ENCODE peak calls at places on chromosome 22, in six cellular contexts. One of them, this sample, is unnamed.

GRCh38 chr22:42608481-42609361 is 6.0 kb downstream of the POLDIP3 start:
- DNase-seq in GM12878: no peak
- DNase-seq in K562: no peak
- DNase-seq in SK-N-SH: no peak
- DNase-seq in H1: no peak
- DNase-seq in HepG2: no peak
- DNase-seq in this sample: no peak

GRCh38 chr22:24240381-24240780 is 4.5 kb downstream of the GGT5 start:
- DNase-seq in SK-N-SH: no peak
- DNase-seq in HepG2: no peak
- DNase-seq in H1: no peak
- DNase-seq in GM12878: no peak
- DNase-seq in K562: no peak
- DNase-seq in this sample: no peak

GRCh38 chr22:25451480-25452114 is 112.9 kb upstream of the GRK3 start:
- DNase-seq in GM12878: no peak
- DNase-seq in K562: no peak
- DNase-seq in H1: no peak
- DNase-seq in SK-N-SH: no peak
- DNase-seq in HepG2: no peak
- DNase-seq in this sample: no peak

GRCh38 chr22:28917747-28918543 is 34.6 kb downstream of the ZNRF3 start:
- DNase-seq in GM12878: no peak
- DNase-seq in HepG2: peak
- DNase-seq in K562: no peak
- DNase-seq in H1: no peak
- DNase-seq in SK-N-SH: peak
- DNase-seq in this sample: no peak

GRCh38 chr22:20219667-20220628 is 48.2 kb downstream of the RTN4R start:
- DNase-seq in H1: no peak
- DNase-seq in SK-N-SH: no peak
- DNase-seq in K562: peak
- DNase-seq in HepG2: no peak
- DNase-seq in GM12878: no peak
- DNase-seq in this sample: no peak

GRCh38 chr22:39223091-39223710 is 21.6 kb downstream of the PDGFB start:
- DNase-seq in H1: no peak
- DNase-seq in HepG2: no peak
- DNase-seq in GM12878: no peak
- DNase-seq in K562: no peak
- DNase-seq in SK-N-SH: no peak
- DNase-seq in this sample: peak

GRCh38 chr22:48600171-48600570 is 1227.5 kb downstream of the BRD1 start:
- DNase-seq in SK-N-SH: no peak
- DNase-seq in GM12878: no peak
- DNase-seq in K562: no peak
- DNase-seq in H1: no peak
- DNase-seq in HepG2: no peak
- DNase-seq in this sample: no peak

GRCh38 chr22:48897638-48897954 is 930.1 kb downstream of the BRD1 start:
- DNase-seq in HepG2: no peak
- DNase-seq in H1: no peak
- DNase-seq in GM12878: no peak
- DNase-seq in SK-N-SH: no peak
- DNase-seq in K562: no peak
- DNase-seq in this sample: no peak

GRCh38 chr22:49369726-49370717 is 457.7 kb downstream of the BRD1 start:
- DNase-seq in GM12878: no peak
- DNase-seq in SK-N-SH: no peak
- DNase-seq in K562: no peak
- DNase-seq in HepG2: no peak
- DNase-seq in H1: no peak
- DNase-seq in this sample: no peak

GRCh38 chr22:47100646-47101045 is 338.2 kb downstream of the TBC1D22A start:
- DNase-seq in HepG2: no peak
- DNase-seq in K562: no peak
- DNase-seq in H1: no peak
- DNase-seq in SK-N-SH: no peak
- DNase-seq in GM12878: no peak
- DNase-seq in this sample: no peak

GRCh38 chr22:42001706-42002105 is 3.1 kb downstream of the WBP2NL start:
- DNase-seq in GM12878: no peak
- DNase-seq in SK-N-SH: no peak
- DNase-seq in K562: no peak
- DNase-seq in H1: no peak
- DNase-seq in HepG2: no peak
- DNase-seq in this sample: no peak

GRCh38 chr22:32564170-32565001 is 89.8 kb downstream of the FBXO7 start:
- DNase-seq in K562: no peak
- DNase-seq in HepG2: no peak
- DNase-seq in H1: no peak
- DNase-seq in SK-N-SH: no peak
- DNase-seq in GM12878: no peak
- DNase-seq in this sample: no peak

GRCh38 chr22:32794449-32795213 is 6.9 kb upstream of the TIMP3 start:
- DNase-seq in SK-N-SH: no peak
- DNase-seq in K562: peak
- DNase-seq in HepG2: peak
- DNase-seq in GM12878: no peak
- DNase-seq in H1: no peak
- DNase-seq in this sample: no peak

GRCh38 chr22:30117256-30117655 is 37.0 kb downstream of the HORMAD2 start:
- DNase-seq in GM12878: no peak
- DNase-seq in HepG2: no peak
- DNase-seq in H1: no peak
- DNase-seq in SK-N-SH: no peak
- DNase-seq in K562: no peak
- DNase-seq in this sample: no peak

GRCh38 chr22:30116362-30117117 is 36.3 kb downstream of the HORMAD2 start:
- DNase-seq in HepG2: peak
- DNase-seq in K562: no peak
- DNase-seq in SK-N-SH: no peak
- DNase-seq in H1: no peak
- DNase-seq in GM12878: no peak
- DNase-seq in this sample: peak

GRCh38 chr22:30113494-30113893 is 33.2 kb downstream of the HORMAD2 start:
- DNase-seq in H1: no peak
- DNase-seq in HepG2: no peak
- DNase-seq in SK-N-SH: no peak
- DNase-seq in K562: no peak
- DNase-seq in GM12878: no peak
- DNase-seq in this sample: no peak

GRCh38 chr22:30115705-30116104 is 35.4 kb downstream of the HORMAD2 start:
- DNase-seq in GM12878: no peak
- DNase-seq in H1: no peak
- DNase-seq in HepG2: no peak
- DNase-seq in SK-N-SH: no peak
- DNase-seq in K562: no peak
- DNase-seq in this sample: no peak

DNA sequence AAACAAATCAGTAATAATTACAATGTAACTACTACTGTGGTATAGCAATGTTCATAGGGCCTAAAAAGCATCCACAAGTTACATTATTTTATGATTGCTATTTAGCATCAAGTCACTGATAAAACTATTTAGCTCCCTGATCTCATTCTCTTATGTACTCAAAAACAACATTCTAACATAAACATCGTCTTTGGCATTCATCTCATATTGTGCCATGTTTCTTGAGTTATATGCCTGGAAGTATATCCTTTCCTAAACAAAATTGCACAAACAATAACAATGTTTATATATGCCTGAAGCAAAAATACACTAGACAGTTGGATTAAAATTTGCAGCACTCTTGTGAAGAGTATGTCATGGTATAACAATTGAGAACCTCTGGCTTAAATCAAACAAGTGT is 34.1 kb downstream of the HORMAD2 start:
- DNase-seq in H1: no peak
- DNase-seq in GM12878: no peak
- DNase-seq in K562: no peak
- DNase-seq in SK-N-SH: no peak
- DNase-seq in HepG2: no peak
- DNase-seq in this sample: no peak
- TF ChIP-seq CTCF in H1: no peak
- TF ChIP-seq CTCF in GM12878: no peak
- TF ChIP-seq CTCF in K562: no peak
- TF ChIP-seq CTCF in SK-N-SH: no peak
- TF ChIP-seq CTCF in HepG2: no peak
- TF ChIP-seq CTCF in this sample: no peak

GRCh38 chr22:43723816-43724215 is 88.3 kb downstream of the EFCAB6 start:
- DNase-seq in K562: no peak
- DNase-seq in HepG2: no peak
- DNase-seq in H1: no peak
- DNase-seq in GM12878: no peak
- DNase-seq in SK-N-SH: no peak
- DNase-seq in this sample: no peak

GRCh38 chr22:43720718-43721117 is 91.4 kb downstream of the EFCAB6 start:
- DNase-seq in HepG2: no peak
- DNase-seq in K562: no peak
- DNase-seq in GM12878: no peak
- DNase-seq in SK-N-SH: no peak
- DNase-seq in H1: no peak
- DNase-seq in this sample: no peak

GRCh38 chr22:43726964-43727543 is 85.1 kb downstream of the EFCAB6 start:
- DNase-seq in SK-N-SH: no peak
- DNase-seq in K562: no peak
- DNase-seq in GM12878: no peak
- DNase-seq in H1: no peak
- DNase-seq in HepG2: no peak
- DNase-seq in this sample: no peak

GRCh38 chr22:43722444-43722843 is 89.7 kb downstream of the EFCAB6 start:
- DNase-seq in SK-N-SH: no peak
- DNase-seq in HepG2: no peak
- DNase-seq in GM12878: no peak
- DNase-seq in K562: no peak
- DNase-seq in H1: no peak
- DNase-seq in this sample: no peak

DNA sequence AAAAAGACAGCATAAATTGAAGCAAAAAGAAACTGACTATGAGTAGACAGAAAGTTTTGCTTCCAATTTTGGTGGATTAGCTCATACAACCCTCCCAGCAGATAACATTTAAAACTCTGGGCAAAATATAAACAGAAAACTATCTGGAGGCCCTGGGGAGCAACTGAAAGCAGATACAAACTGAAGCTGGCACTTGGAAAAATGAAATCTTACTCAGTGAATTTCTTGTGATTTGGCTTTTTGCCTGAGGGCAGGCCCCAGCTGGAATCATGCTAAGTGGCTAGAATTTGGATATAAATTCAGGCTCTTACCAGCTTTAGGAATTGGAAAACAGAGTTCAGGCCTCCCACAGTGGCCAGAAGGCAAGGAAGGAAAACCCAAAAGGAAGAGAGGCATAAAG is 85.8 kb downstream of the EFCAB6 start:
- DNase-seq in SK-N-SH: no peak
- DNase-seq in K562: no peak
- DNase-seq in GM12878: no peak
- DNase-seq in H1: no peak
- DNase-seq in HepG2: no peak
- DNase-seq in this sample: no peak
- TF ChIP-seq GABPA in SK-N-SH: no peak
- TF ChIP-seq GABPA in K562: no peak
- TF ChIP-seq GABPA in GM12878: no peak
- TF ChIP-seq GABPA in H1: no peak
- TF ChIP-seq GABPA in HepG2: no peak
- TF ChIP-seq GABPA in this sample: no peak

DNA sequence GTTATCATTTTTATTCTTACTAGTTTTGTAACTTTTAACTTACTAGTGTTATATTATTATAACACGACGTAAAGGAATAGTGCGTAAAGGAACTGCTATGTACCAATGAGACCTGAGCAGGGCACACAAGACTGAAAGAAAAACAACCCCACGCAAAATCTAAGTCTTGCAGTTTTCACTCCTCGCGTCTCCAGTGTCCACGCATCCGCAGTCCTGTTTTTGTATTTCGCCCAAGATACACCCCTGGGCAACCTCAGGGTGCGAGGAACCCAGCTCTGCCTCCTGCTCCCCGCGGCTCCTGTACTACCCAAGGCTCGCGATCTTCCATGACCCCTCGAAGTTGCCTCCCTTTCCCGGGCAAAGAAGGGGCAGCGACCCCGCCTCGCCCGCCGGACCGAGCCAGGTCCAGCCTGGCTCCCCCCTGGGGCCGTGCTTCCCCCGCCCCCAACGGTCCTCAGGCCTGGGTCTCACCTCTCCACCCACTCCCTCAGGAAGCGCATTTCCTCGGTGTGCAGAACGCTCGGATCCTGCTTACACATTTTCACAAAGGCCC is 403 bp downstream of the ST13 start:
- DNase-seq in HepG2: no peak
- DNase-seq in SK-N-SH: peak
- DNase-seq in H1: no peak
- DNase-seq in GM12878: no peak
- DNase-seq in K562: peak
- DNase-seq in this sample: peak
- TF ChIP-seq POLR2AphosphoS5 in HepG2: no peak
- TF ChIP-seq POLR2AphosphoS5 in SK-N-SH: no peak
- TF ChIP-seq POLR2AphosphoS5 in H1: no peak
- TF ChIP-seq POLR2AphosphoS5 in GM12878: no peak
- TF ChIP-seq POLR2AphosphoS5 in K562: no peak
- TF ChIP-seq POLR2AphosphoS5 in this sample: no peak

GRCh38 chr22:45069925-45070324 is 60.1 kb upstream of the PHF21B start:
- DNase-seq in HepG2: no peak
- DNase-seq in GM12878: no peak
- DNase-seq in H1: no peak
- DNase-seq in SK-N-SH: no peak
- DNase-seq in K562: no peak
- DNase-seq in this sample: no peak

GRCh38 chr22:45071618-45072017 is 61.8 kb upstream of the PHF21B start:
- DNase-seq in HepG2: no peak
- DNase-seq in GM12878: no peak
- DNase-seq in K562: no peak
- DNase-seq in SK-N-SH: no peak
- DNase-seq in H1: no peak
- DNase-seq in this sample: no peak

GRCh38 chr22:45067731-45068130 is 57.9 kb upstream of the PHF21B start:
- DNase-seq in H1: no peak
- DNase-seq in GM12878: no peak
- DNase-seq in K562: no peak
- DNase-seq in SK-N-SH: no peak
- DNase-seq in HepG2: no peak
- DNase-seq in this sample: no peak

GRCh38 chr22:45073064-45073463 is 63.3 kb upstream of the PHF21B start:
- DNase-seq in K562: no peak
- DNase-seq in H1: no peak
- DNase-seq in SK-N-SH: peak
- DNase-seq in HepG2: no peak
- DNase-seq in GM12878: no peak
- DNase-seq in this sample: no peak

DNA sequence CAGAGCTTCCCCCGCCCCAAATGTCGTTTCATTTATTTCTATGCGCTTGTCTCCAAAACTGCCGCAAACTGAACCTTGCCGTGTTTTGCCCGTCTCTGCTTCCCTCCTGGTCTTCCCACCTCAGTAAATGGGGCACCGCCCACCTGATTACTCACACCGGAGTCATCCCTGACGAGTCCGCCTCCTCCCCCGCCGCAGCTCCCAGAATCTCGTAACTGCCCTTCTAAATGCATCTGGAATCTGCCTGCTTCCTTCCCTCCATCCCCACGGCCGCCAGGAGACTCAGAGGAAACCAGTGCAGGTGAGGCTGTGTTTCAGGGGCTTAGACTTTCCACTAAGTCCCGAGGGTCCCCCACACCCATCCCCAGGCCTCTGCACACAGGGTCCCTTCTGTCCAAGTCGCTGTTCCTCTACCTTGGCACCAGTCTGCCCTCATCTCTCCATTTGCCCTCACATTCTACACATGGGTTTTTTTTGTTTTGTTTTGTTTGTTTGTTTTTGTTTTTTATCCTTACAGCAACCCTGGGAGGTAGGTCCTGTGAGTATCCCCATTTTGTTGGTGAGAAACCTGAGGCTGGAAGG is 62.6 kb upstream of the PHF21B start:
- DNase-seq in SK-N-SH: no peak
- DNase-seq in GM12878: no peak
- DNase-seq in HepG2: no peak
- DNase-seq in K562: peak
- DNase-seq in H1: no peak
- DNase-seq in this sample: no peak
- TF ChIP-seq CTCF in SK-N-SH: no peak
- TF ChIP-seq CTCF in GM12878: no peak
- TF ChIP-seq CTCF in HepG2: no peak
- TF ChIP-seq CTCF in K562: no peak
- TF ChIP-seq CTCF in H1: no peak
- TF ChIP-seq CTCF in this sample: no peak